ENCODE peak calls at places on chromosomes 3 and 15, in ten cellular contexts. One of them, this sample, is unnamed. For H3K9me3, the result is how much of the 10 kb centered on the place peaks cover.

GRCh38 chr3:56923546-56924224 is 121.9 kb upstream of the ARHGEF3 start:
- DNase-seq in mammary epithelial cell: peak
- DNase-seq in colonic mucosa: peak
- DNase-seq in ovary: no peak
- DNase-seq in aorta: no peak
- DNase-seq in CD8-positive, alpha-beta T cell: peak
- DNase-seq in pancreas: no peak
- DNase-seq in cardiac muscle cell: no peak
- DNase-seq in lower lobe of right lung: no peak
- DNase-seq in neural progenitor cell: no peak
- DNase-seq in this sample: no peak

GRCh38 chr3:121883507-121883906 is 10.7 kb upstream of the SLC15A2 start:
- DNase-seq in mammary epithelial cell: peak
- DNase-seq in colonic mucosa: no peak
- DNase-seq in ovary: no peak
- DNase-seq in aorta: no peak
- DNase-seq in CD8-positive, alpha-beta T cell: no peak
- DNase-seq in pancreas: no peak
- DNase-seq in cardiac muscle cell: peak
- DNase-seq in lower lobe of right lung: no peak
- DNase-seq in neural progenitor cell: peak
- DNase-seq in this sample: peak

GRCh38 chr15:26967719-26968269 is 3.2 kb upstream of the GABRG3 start:
- DNase-seq in mammary epithelial cell: no peak
- DNase-seq in colonic mucosa: no peak
- DNase-seq in ovary: no peak
- DNase-seq in aorta: no peak
- DNase-seq in CD8-positive, alpha-beta T cell: no peak
- DNase-seq in pancreas: no peak
- DNase-seq in cardiac muscle cell: peak
- DNase-seq in lower lobe of right lung: no peak
- DNase-seq in neural progenitor cell: peak
- DNase-seq in this sample: peak

GRCh38 chr3:49313902-49314676 is 25.8 kb downstream of the USP4 start:
- DNase-seq in mammary epithelial cell: peak
- DNase-seq in colonic mucosa: no peak
- DNase-seq in ovary: no peak
- DNase-seq in aorta: no peak
- DNase-seq in CD8-positive, alpha-beta T cell: no peak
- DNase-seq in pancreas: no peak
- DNase-seq in cardiac muscle cell: no peak
- DNase-seq in lower lobe of right lung: no peak
- DNase-seq in neural progenitor cell: no peak
- DNase-seq in this sample: peak

GRCh38 chr3:158152186-158152585 is 42.3 kb downstream of the RSRC1 start:
- DNase-seq in mammary epithelial cell: peak
- DNase-seq in colonic mucosa: no peak
- DNase-seq in ovary: no peak
- DNase-seq in aorta: no peak
- DNase-seq in CD8-positive, alpha-beta T cell: no peak
- DNase-seq in pancreas: no peak
- DNase-seq in cardiac muscle cell: no peak
- DNase-seq in lower lobe of right lung: no peak
- DNase-seq in neural progenitor cell: no peak
- DNase-seq in this sample: no peak

GRCh38 chr3:64954995-64955636 is 267.3 kb upstream of the ADAMTS9 start:
- DNase-seq in mammary epithelial cell: no peak
- DNase-seq in colonic mucosa: peak
- DNase-seq in ovary: no peak
- DNase-seq in aorta: peak
- DNase-seq in CD8-positive, alpha-beta T cell: no peak
- DNase-seq in pancreas: no peak
- DNase-seq in cardiac muscle cell: peak
- DNase-seq in lower lobe of right lung: no peak
- DNase-seq in neural progenitor cell: no peak
- DNase-seq in this sample: no peak

GRCh38 chr15:78065284-78065872 is 12.1 kb downstream of the TBC1D2B start:
- DNase-seq in mammary epithelial cell: peak
- DNase-seq in colonic mucosa: no peak
- DNase-seq in ovary: peak
- DNase-seq in aorta: peak
- DNase-seq in CD8-positive, alpha-beta T cell: no peak
- DNase-seq in pancreas: no peak
- DNase-seq in cardiac muscle cell: no peak
- DNase-seq in lower lobe of right lung: peak
- DNase-seq in neural progenitor cell: no peak
- DNase-seq in this sample: no peak

GRCh38 chr15:84934942-84935729 is 46.5 kb upstream of the PDE8A start:
- DNase-seq in mammary epithelial cell: no peak
- DNase-seq in colonic mucosa: no peak
- DNase-seq in ovary: no peak
- DNase-seq in aorta: no peak
- DNase-seq in CD8-positive, alpha-beta T cell: no peak
- DNase-seq in pancreas: no peak
- DNase-seq in cardiac muscle cell: peak
- DNase-seq in lower lobe of right lung: no peak
- DNase-seq in neural progenitor cell: peak
- DNase-seq in this sample: peak

GRCh38 chr15:79932447-79932846 is 35.6 kb upstream of the MTHFS start:
- DNase-seq in mammary epithelial cell: no peak
- DNase-seq in colonic mucosa: no peak
- DNase-seq in ovary: no peak
- DNase-seq in aorta: no peak
- DNase-seq in CD8-positive, alpha-beta T cell: no peak
- DNase-seq in pancreas: no peak
- DNase-seq in cardiac muscle cell: no peak
- DNase-seq in lower lobe of right lung: no peak
- DNase-seq in neural progenitor cell: no peak
- DNase-seq in this sample: no peak

GRCh38 chr15:49383266-49383665 is 39.8 kb upstream of the FGF7 start:
- DNase-seq in mammary epithelial cell: no peak
- DNase-seq in colonic mucosa: no peak
- DNase-seq in ovary: no peak
- DNase-seq in aorta: no peak
- DNase-seq in CD8-positive, alpha-beta T cell: no peak
- DNase-seq in pancreas: no peak
- DNase-seq in cardiac muscle cell: no peak
- DNase-seq in lower lobe of right lung: no peak
- DNase-seq in neural progenitor cell: no peak
- DNase-seq in this sample: no peak

GRCh38 chr15:101011582-101011981 is 92.4 kb downstream of the LRRK1 start:
- DNase-seq in mammary epithelial cell: no peak
- DNase-seq in colonic mucosa: no peak
- DNase-seq in ovary: no peak
- DNase-seq in aorta: no peak
- DNase-seq in CD8-positive, alpha-beta T cell: no peak
- DNase-seq in pancreas: no peak
- DNase-seq in cardiac muscle cell: no peak
- DNase-seq in lower lobe of right lung: no peak
- DNase-seq in neural progenitor cell: peak
- DNase-seq in this sample: no peak

GRCh38 chr3:56987238-56987932 is 73.1 kb upstream of the SPATA12 start:
- DNase-seq in mammary epithelial cell: no peak
- DNase-seq in colonic mucosa: no peak
- DNase-seq in ovary: no peak
- DNase-seq in aorta: no peak
- DNase-seq in CD8-positive, alpha-beta T cell: no peak
- DNase-seq in pancreas: no peak
- DNase-seq in cardiac muscle cell: peak
- DNase-seq in lower lobe of right lung: no peak
- DNase-seq in neural progenitor cell: peak
- DNase-seq in this sample: peak

GRCh38 chr3:181609156-181609767 is 102.5 kb upstream of the SOX2 start:
- DNase-seq in mammary epithelial cell: no peak
- DNase-seq in colonic mucosa: no peak
- DNase-seq in ovary: no peak
- DNase-seq in aorta: no peak
- DNase-seq in CD8-positive, alpha-beta T cell: no peak
- DNase-seq in pancreas: no peak
- DNase-seq in cardiac muscle cell: no peak
- DNase-seq in lower lobe of right lung: no peak
- DNase-seq in neural progenitor cell: peak
- DNase-seq in this sample: no peak

GRCh38 chr15:29105151-29105785 is 164.4 kb downstream of the NSMCE3 start:
- DNase-seq in mammary epithelial cell: no peak
- DNase-seq in colonic mucosa: no peak
- DNase-seq in ovary: no peak
- DNase-seq in aorta: no peak
- DNase-seq in CD8-positive, alpha-beta T cell: no peak
- DNase-seq in pancreas: no peak
- DNase-seq in cardiac muscle cell: no peak
- DNase-seq in lower lobe of right lung: peak
- DNase-seq in neural progenitor cell: no peak
- DNase-seq in this sample: no peak

GRCh38 chr3:194989251-194989650 is 281.7 kb downstream of the XXYLT1 start:
- DNase-seq in mammary epithelial cell: no peak
- DNase-seq in colonic mucosa: peak
- DNase-seq in ovary: no peak
- DNase-seq in aorta: no peak
- DNase-seq in CD8-positive, alpha-beta T cell: no peak
- DNase-seq in pancreas: no peak
- DNase-seq in cardiac muscle cell: no peak
- DNase-seq in lower lobe of right lung: no peak
- DNase-seq in neural progenitor cell: no peak
- DNase-seq in this sample: no peak

GRCh38 chr15:89332446-89332845 is 2.2 kb downstream of the POLG start:
- DNase-seq in mammary epithelial cell: no peak
- DNase-seq in colonic mucosa: no peak
- DNase-seq in ovary: no peak
- DNase-seq in aorta: no peak
- DNase-seq in CD8-positive, alpha-beta T cell: no peak
- DNase-seq in pancreas: no peak
- DNase-seq in cardiac muscle cell: peak
- DNase-seq in lower lobe of right lung: no peak
- DNase-seq in neural progenitor cell: peak
- DNase-seq in this sample: peak

GRCh38 chr3:120678331-120678845 is 3.7 kb downstream of the HGD start:
- DNase-seq in mammary epithelial cell: peak
- DNase-seq in colonic mucosa: peak
- DNase-seq in ovary: peak
- DNase-seq in aorta: peak
- DNase-seq in CD8-positive, alpha-beta T cell: no peak
- DNase-seq in pancreas: peak
- DNase-seq in cardiac muscle cell: no peak
- DNase-seq in lower lobe of right lung: no peak
- DNase-seq in neural progenitor cell: peak
- DNase-seq in this sample: no peak
- H3K27ac ChIP-seq in mammary epithelial cell: no peak
- H3K27ac ChIP-seq in colonic mucosa: peak
- H3K27ac ChIP-seq in ovary: no peak
- H3K27ac ChIP-seq in aorta: no peak
- H3K27ac ChIP-seq in CD8-positive, alpha-beta T cell: no peak
- H3K27ac ChIP-seq in pancreas: peak
- H3K27ac ChIP-seq in cardiac muscle cell: no peak
- H3K27ac ChIP-seq in lower lobe of right lung: peak
- H3K27ac ChIP-seq in neural progenitor cell: no peak
- H3K27ac ChIP-seq in this sample: no peak

GRCh38 chr3:183862610-183863009 is 22.1 kb downstream of the PARL start:
- DNase-seq in mammary epithelial cell: no peak
- DNase-seq in colonic mucosa: no peak
- DNase-seq in ovary: no peak
- DNase-seq in aorta: no peak
- DNase-seq in CD8-positive, alpha-beta T cell: no peak
- DNase-seq in pancreas: no peak
- DNase-seq in cardiac muscle cell: no peak
- DNase-seq in lower lobe of right lung: no peak
- DNase-seq in neural progenitor cell: no peak
- DNase-seq in this sample: no peak
- H3K9me3 ChIP-seq in mammary epithelial cell: under half
- H3K9me3 ChIP-seq in colonic mucosa: under half
- H3K9me3 ChIP-seq in ovary: under half
- H3K9me3 ChIP-seq in aorta: under half
- H3K9me3 ChIP-seq in CD8-positive, alpha-beta T cell: under half
- H3K9me3 ChIP-seq in pancreas: under half
- H3K9me3 ChIP-seq in cardiac muscle cell: under half
- H3K9me3 ChIP-seq in lower lobe of right lung: under half
- H3K9me3 ChIP-seq in neural progenitor cell: under half
- H3K9me3 ChIP-seq in this sample: under half

GRCh38 chr3:141476033-141476432 is 10.8 kb upstream of the RASA2 start:
- DNase-seq in mammary epithelial cell: no peak
- DNase-seq in colonic mucosa: no peak
- DNase-seq in ovary: no peak
- DNase-seq in aorta: no peak
- DNase-seq in CD8-positive, alpha-beta T cell: no peak
- DNase-seq in pancreas: no peak
- DNase-seq in cardiac muscle cell: no peak
- DNase-seq in lower lobe of right lung: no peak
- DNase-seq in neural progenitor cell: no peak
- DNase-seq in this sample: no peak
- H3K27ac ChIP-seq in mammary epithelial cell: no peak
- H3K27ac ChIP-seq in colonic mucosa: no peak
- H3K27ac ChIP-seq in ovary: no peak
- H3K27ac ChIP-seq in aorta: no peak
- H3K27ac ChIP-seq in CD8-positive, alpha-beta T cell: no peak
- H3K27ac ChIP-seq in pancreas: no peak
- H3K27ac ChIP-seq in cardiac muscle cell: no peak
- H3K27ac ChIP-seq in lower lobe of right lung: no peak
- H3K27ac ChIP-seq in neural progenitor cell: no peak
- H3K27ac ChIP-seq in this sample: no peak

GRCh38 chr15:23564798-23565394 is 578 bp upstream of the MKRN3 start:
- DNase-seq in mammary epithelial cell: no peak
- DNase-seq in colonic mucosa: no peak
- DNase-seq in ovary: no peak
- DNase-seq in aorta: no peak
- DNase-seq in CD8-positive, alpha-beta T cell: no peak
- DNase-seq in pancreas: no peak
- DNase-seq in cardiac muscle cell: no peak
- DNase-seq in lower lobe of right lung: no peak
- DNase-seq in neural progenitor cell: peak
- DNase-seq in this sample: peak

GRCh38 chr15:23566070-23567050 is 886 bp downstream of the MKRN3 start:
- DNase-seq in mammary epithelial cell: no peak
- DNase-seq in colonic mucosa: no peak
- DNase-seq in ovary: peak
- DNase-seq in aorta: no peak
- DNase-seq in CD8-positive, alpha-beta T cell: peak
- DNase-seq in pancreas: peak
- DNase-seq in cardiac muscle cell: no peak
- DNase-seq in lower lobe of right lung: no peak
- DNase-seq in neural progenitor cell: no peak
- DNase-seq in this sample: peak

GRCh38 chr15:23567921-23568320 is 2.4 kb downstream of the MKRN3 start:
- DNase-seq in mammary epithelial cell: no peak
- DNase-seq in colonic mucosa: no peak
- DNase-seq in ovary: no peak
- DNase-seq in aorta: no peak
- DNase-seq in CD8-positive, alpha-beta T cell: no peak
- DNase-seq in pancreas: no peak
- DNase-seq in cardiac muscle cell: no peak
- DNase-seq in lower lobe of right lung: no peak
- DNase-seq in neural progenitor cell: no peak
- DNase-seq in this sample: no peak

GRCh38 chr15:23561914-23562313 is 3.6 kb upstream of the MKRN3 start:
- DNase-seq in mammary epithelial cell: no peak
- DNase-seq in colonic mucosa: no peak
- DNase-seq in ovary: no peak
- DNase-seq in aorta: no peak
- DNase-seq in CD8-positive, alpha-beta T cell: no peak
- DNase-seq in pancreas: no peak
- DNase-seq in cardiac muscle cell: no peak
- DNase-seq in lower lobe of right lung: no peak
- DNase-seq in neural progenitor cell: no peak
- DNase-seq in this sample: no peak

GRCh38 chr15:23565395-23566069 is at the start of gene MKRN3:
- DNase-seq in mammary epithelial cell: no peak
- DNase-seq in colonic mucosa: no peak
- DNase-seq in ovary: peak
- DNase-seq in aorta: no peak
- DNase-seq in CD8-positive, alpha-beta T cell: peak
- DNase-seq in pancreas: peak
- DNase-seq in cardiac muscle cell: no peak
- DNase-seq in lower lobe of right lung: no peak
- DNase-seq in neural progenitor cell: peak
- DNase-seq in this sample: peak
- H3K9me3 ChIP-seq in mammary epithelial cell: under half
- H3K9me3 ChIP-seq in colonic mucosa: under half
- H3K9me3 ChIP-seq in ovary: under half
- H3K9me3 ChIP-seq in aorta: under half
- H3K9me3 ChIP-seq in CD8-positive, alpha-beta T cell: under half
- H3K9me3 ChIP-seq in pancreas: under half
- H3K9me3 ChIP-seq in cardiac muscle cell: under half
- H3K9me3 ChIP-seq in lower lobe of right lung: under half
- H3K9me3 ChIP-seq in neural progenitor cell: under half
- H3K9me3 ChIP-seq in this sample: under half

This sample was measured in WERI-Rb-1.